ENCODE peak calls at places on chromosomes 6 and 20, in six cellular contexts. One of them, this sample, is unnamed.

GRCh38 chr6:11011787-11012234 is 32.3 kb downstream of the ELOVL2 start:
- DNase-seq in stimulated activated naive CD4-positive, alpha-beta T cell treated with Interleukin-2 at 50 U/mL for 16 hours: no peak
- DNase-seq in cardiac fibroblast: no peak
- DNase-seq in ACHN: peak
- DNase-seq in KBM-7: peak
- DNase-seq in A549: peak
- DNase-seq in this sample: peak

GRCh38 chr6:1987640-1988039 is 257.8 kb downstream of the GMDS start:
- DNase-seq in KBM-7: no peak
- DNase-seq in stimulated activated naive CD4-positive, alpha-beta T cell treated with Interleukin-2 at 50 U/mL for 16 hours: no peak
- DNase-seq in A549: no peak
- DNase-seq in cardiac fibroblast: peak
- DNase-seq in ACHN: no peak
- DNase-seq in this sample: no peak

GRCh38 chr20:62830251-62830650 is 13.4 kb downstream of the COL9A3 start:
- DNase-seq in ACHN: no peak
- DNase-seq in cardiac fibroblast: no peak
- DNase-seq in A549: no peak
- DNase-seq in KBM-7: no peak
- DNase-seq in stimulated activated naive CD4-positive, alpha-beta T cell treated with Interleukin-2 at 50 U/mL for 16 hours: no peak
- DNase-seq in this sample: no peak

GRCh38 chr20:25437153-25437581 is 29.7 kb downstream of the GINS1 start:
- DNase-seq in KBM-7: no peak
- DNase-seq in ACHN: no peak
- DNase-seq in cardiac fibroblast: no peak
- DNase-seq in A549: no peak
- DNase-seq in stimulated activated naive CD4-positive, alpha-beta T cell treated with Interleukin-2 at 50 U/mL for 16 hours: no peak
- DNase-seq in this sample: no peak

GRCh38 chr6:15621203-15622044 is 41.4 kb downstream of the DTNBP1 start:
- DNase-seq in cardiac fibroblast: peak
- DNase-seq in KBM-7: peak
- DNase-seq in ACHN: peak
- DNase-seq in A549: no peak
- DNase-seq in stimulated activated naive CD4-positive, alpha-beta T cell treated with Interleukin-2 at 50 U/mL for 16 hours: no peak
- DNase-seq in this sample: peak

GRCh38 chr6:19934996-19935591 is 97.9 kb downstream of the ID4 start:
- DNase-seq in A549: no peak
- DNase-seq in KBM-7: no peak
- DNase-seq in cardiac fibroblast: no peak
- DNase-seq in stimulated activated naive CD4-positive, alpha-beta T cell treated with Interleukin-2 at 50 U/mL for 16 hours: no peak
- DNase-seq in ACHN: no peak
- DNase-seq in this sample: no peak

GRCh38 chr6:146289816-146290588 is 253.6 kb upstream of the RAB32 start:
- DNase-seq in stimulated activated naive CD4-positive, alpha-beta T cell treated with Interleukin-2 at 50 U/mL for 16 hours: no peak
- DNase-seq in cardiac fibroblast: peak
- DNase-seq in ACHN: peak
- DNase-seq in A549: no peak
- DNase-seq in KBM-7: peak
- DNase-seq in this sample: no peak

GRCh38 chr6:45896783-45897441 is 118.7 kb downstream of the CLIC5 start:
- DNase-seq in ACHN: no peak
- DNase-seq in stimulated activated naive CD4-positive, alpha-beta T cell treated with Interleukin-2 at 50 U/mL for 16 hours: no peak
- DNase-seq in KBM-7: no peak
- DNase-seq in cardiac fibroblast: peak
- DNase-seq in A549: no peak
- DNase-seq in this sample: peak

GRCh38 chr6:169960891-169961611 is 209.6 kb downstream of the ERMARD start:
- DNase-seq in cardiac fibroblast: no peak
- DNase-seq in A549: no peak
- DNase-seq in stimulated activated naive CD4-positive, alpha-beta T cell treated with Interleukin-2 at 50 U/mL for 16 hours: no peak
- DNase-seq in KBM-7: no peak
- DNase-seq in ACHN: no peak
- DNase-seq in this sample: no peak

GRCh38 chr6:150666071-150666470 is 66.4 kb downstream of the PLEKHG1 start:
- DNase-seq in cardiac fibroblast: peak
- DNase-seq in A549: no peak
- DNase-seq in KBM-7: no peak
- DNase-seq in stimulated activated naive CD4-positive, alpha-beta T cell treated with Interleukin-2 at 50 U/mL for 16 hours: no peak
- DNase-seq in ACHN: no peak
- DNase-seq in this sample: no peak

GRCh38 chr6:42104095-42104806 is 38.2 kb downstream of the C6orf132 start:
- DNase-seq in stimulated activated naive CD4-positive, alpha-beta T cell treated with Interleukin-2 at 50 U/mL for 16 hours: peak
- DNase-seq in ACHN: no peak
- DNase-seq in A549: peak
- DNase-seq in cardiac fibroblast: peak
- DNase-seq in KBM-7: peak
- DNase-seq in this sample: peak

GRCh38 chr6:337782-338464 is 45.6 kb downstream of the DUSP22 start:
- DNase-seq in A549: no peak
- DNase-seq in cardiac fibroblast: no peak
- DNase-seq in KBM-7: peak
- DNase-seq in stimulated activated naive CD4-positive, alpha-beta T cell treated with Interleukin-2 at 50 U/mL for 16 hours: no peak
- DNase-seq in ACHN: no peak
- DNase-seq in this sample: no peak

GRCh38 chr20:37727957-37728634 is 34.3 kb downstream of the CTNNBL1 start:
- DNase-seq in A549: no peak
- DNase-seq in KBM-7: no peak
- DNase-seq in ACHN: no peak
- DNase-seq in stimulated activated naive CD4-positive, alpha-beta T cell treated with Interleukin-2 at 50 U/mL for 16 hours: no peak
- DNase-seq in cardiac fibroblast: no peak
- DNase-seq in this sample: no peak

GRCh38 chr20:60921021-60921622 is 330.9 kb upstream of the CDH4 start:
- DNase-seq in ACHN: no peak
- DNase-seq in stimulated activated naive CD4-positive, alpha-beta T cell treated with Interleukin-2 at 50 U/mL for 16 hours: peak
- DNase-seq in cardiac fibroblast: peak
- DNase-seq in KBM-7: no peak
- DNase-seq in A549: peak
- DNase-seq in this sample: no peak

GRCh38 chr6:33430991-33431879 is 11.4 kb downstream of the SYNGAP1 start:
- DNase-seq in stimulated activated naive CD4-positive, alpha-beta T cell treated with Interleukin-2 at 50 U/mL for 16 hours: peak
- DNase-seq in KBM-7: peak
- DNase-seq in ACHN: no peak
- DNase-seq in A549: peak
- DNase-seq in cardiac fibroblast: peak
- DNase-seq in this sample: peak

GRCh38 chr6:105993769-105994521 is 92.2 kb upstream of the PRDM1 start:
- DNase-seq in cardiac fibroblast: peak
- DNase-seq in A549: no peak
- DNase-seq in KBM-7: peak
- DNase-seq in ACHN: no peak
- DNase-seq in stimulated activated naive CD4-positive, alpha-beta T cell treated with Interleukin-2 at 50 U/mL for 16 hours: peak
- DNase-seq in this sample: peak

GRCh38 chr20:52494244-52494643 is 302.7 kb upstream of the ZFP64 start:
- DNase-seq in stimulated activated naive CD4-positive, alpha-beta T cell treated with Interleukin-2 at 50 U/mL for 16 hours: peak
- DNase-seq in KBM-7: no peak
- DNase-seq in cardiac fibroblast: peak
- DNase-seq in A549: peak
- DNase-seq in ACHN: peak
- DNase-seq in this sample: no peak

GRCh38 chr20:25032478-25033183 is 25.3 kb downstream of the ACSS1 start:
- DNase-seq in KBM-7: no peak
- DNase-seq in ACHN: no peak
- DNase-seq in A549: no peak
- DNase-seq in stimulated activated naive CD4-positive, alpha-beta T cell treated with Interleukin-2 at 50 U/mL for 16 hours: no peak
- DNase-seq in cardiac fibroblast: no peak
- DNase-seq in this sample: no peak

GRCh38 chr20:34874094-34874654 is 1.5 kb upstream of the GGT7 start:
- DNase-seq in stimulated activated naive CD4-positive, alpha-beta T cell treated with Interleukin-2 at 50 U/mL for 16 hours: peak
- DNase-seq in cardiac fibroblast: peak
- DNase-seq in KBM-7: peak
- DNase-seq in ACHN: peak
- DNase-seq in A549: peak
- DNase-seq in this sample: peak

GRCh38 chr6:113351183-113351834 is 505.8 kb upstream of the MARCKS start:
- DNase-seq in A549: no peak
- DNase-seq in KBM-7: no peak
- DNase-seq in cardiac fibroblast: peak
- DNase-seq in ACHN: no peak
- DNase-seq in stimulated activated naive CD4-positive, alpha-beta T cell treated with Interleukin-2 at 50 U/mL for 16 hours: no peak
- DNase-seq in this sample: no peak

GRCh38 chr6:144606041-144606440 is 320.9 kb downstream of the UTRN start:
- DNase-seq in A549: no peak
- DNase-seq in cardiac fibroblast: no peak
- DNase-seq in ACHN: no peak
- DNase-seq in KBM-7: no peak
- DNase-seq in stimulated activated naive CD4-positive, alpha-beta T cell treated with Interleukin-2 at 50 U/mL for 16 hours: no peak
- DNase-seq in this sample: no peak

GRCh38 chr6:112029045-112029822 is 24.7 kb upstream of the CCN6 start:
- DNase-seq in A549: peak
- DNase-seq in KBM-7: peak
- DNase-seq in stimulated activated naive CD4-positive, alpha-beta T cell treated with Interleukin-2 at 50 U/mL for 16 hours: peak
- DNase-seq in ACHN: peak
- DNase-seq in cardiac fibroblast: peak
- DNase-seq in this sample: peak

GRCh38 chr6:77678048-77678447 is 25.2 kb downstream of the MEI4 start:
- DNase-seq in ACHN: no peak
- DNase-seq in stimulated activated naive CD4-positive, alpha-beta T cell treated with Interleukin-2 at 50 U/mL for 16 hours: no peak
- DNase-seq in cardiac fibroblast: no peak
- DNase-seq in KBM-7: no peak
- DNase-seq in A549: no peak
- DNase-seq in this sample: no peak

GRCh38 chr6:162964703-162965140 is 236.9 kb downstream of the PACRG start:
- DNase-seq in KBM-7: no peak
- DNase-seq in stimulated activated naive CD4-positive, alpha-beta T cell treated with Interleukin-2 at 50 U/mL for 16 hours: no peak
- DNase-seq in ACHN: peak
- DNase-seq in A549: peak
- DNase-seq in cardiac fibroblast: peak
- DNase-seq in this sample: no peak

GRCh38 chr6:85961125-85961524 is 318.4 kb upstream of the SYNCRIP start:
- DNase-seq in stimulated activated naive CD4-positive, alpha-beta T cell treated with Interleukin-2 at 50 U/mL for 16 hours: no peak
- DNase-seq in KBM-7: no peak
- DNase-seq in ACHN: no peak
- DNase-seq in A549: no peak
- DNase-seq in cardiac fibroblast: no peak
- DNase-seq in this sample: no peak

GRCh38 chr6:35043381-35043780 is 97.8 kb downstream of the TCP11 start:
- DNase-seq in A549: no peak
- DNase-seq in KBM-7: no peak
- DNase-seq in ACHN: no peak
- DNase-seq in stimulated activated naive CD4-positive, alpha-beta T cell treated with Interleukin-2 at 50 U/mL for 16 hours: no peak
- DNase-seq in cardiac fibroblast: no peak
- DNase-seq in this sample: no peak

GRCh38 chr6:144305985-144306384 is 20.9 kb downstream of the UTRN start:
- DNase-seq in KBM-7: peak
- DNase-seq in A549: no peak
- DNase-seq in stimulated activated naive CD4-positive, alpha-beta T cell treated with Interleukin-2 at 50 U/mL for 16 hours: no peak
- DNase-seq in ACHN: no peak
- DNase-seq in cardiac fibroblast: peak
- DNase-seq in this sample: peak

GRCh38 chr20:22339091-22339881 is 245.1 kb downstream of the FOXA2 start:
- DNase-seq in stimulated activated naive CD4-positive, alpha-beta T cell treated with Interleukin-2 at 50 U/mL for 16 hours: no peak
- DNase-seq in KBM-7: peak
- DNase-seq in ACHN: peak
- DNase-seq in A549: peak
- DNase-seq in cardiac fibroblast: peak
- DNase-seq in this sample: peak

GRCh38 chr6:13282393-13283069 is 45.8 kb downstream of the TBC1D7 start:
- DNase-seq in ACHN: no peak
- DNase-seq in cardiac fibroblast: no peak
- DNase-seq in KBM-7: no peak
- DNase-seq in stimulated activated naive CD4-positive, alpha-beta T cell treated with Interleukin-2 at 50 U/mL for 16 hours: no peak
- DNase-seq in A549: no peak
- DNase-seq in this sample: no peak

GRCh38 chr20:13400453-13400852 is 179.4 kb downstream of the ISM1 start:
- DNase-seq in stimulated activated naive CD4-positive, alpha-beta T cell treated with Interleukin-2 at 50 U/mL for 16 hours: no peak
- DNase-seq in A549: no peak
- DNase-seq in KBM-7: no peak
- DNase-seq in cardiac fibroblast: no peak
- DNase-seq in ACHN: no peak
- DNase-seq in this sample: no peak

GRCh38 chr20:31605902-31606677 is 1.0 kb downstream of the ID1 start:
- DNase-seq in ACHN: no peak
- DNase-seq in stimulated activated naive CD4-positive, alpha-beta T cell treated with Interleukin-2 at 50 U/mL for 16 hours: no peak
- DNase-seq in A549: no peak
- DNase-seq in KBM-7: peak
- DNase-seq in cardiac fibroblast: peak
- DNase-seq in this sample: no peak

GRCh38 chr6:19417713-19418112 is 419.5 kb upstream of the ID4 start:
- DNase-seq in KBM-7: no peak
- DNase-seq in cardiac fibroblast: peak
- DNase-seq in ACHN: no peak
- DNase-seq in A549: peak
- DNase-seq in stimulated activated naive CD4-positive, alpha-beta T cell treated with Interleukin-2 at 50 U/mL for 16 hours: no peak
- DNase-seq in this sample: no peak

GRCh38 chr6:8057263-8057662 is 6.9 kb downstream of the BLOC1S5 start:
- DNase-seq in stimulated activated naive CD4-positive, alpha-beta T cell treated with Interleukin-2 at 50 U/mL for 16 hours: no peak
- DNase-seq in ACHN: no peak
- DNase-seq in cardiac fibroblast: no peak
- DNase-seq in A549: no peak
- DNase-seq in KBM-7: no peak
- DNase-seq in this sample: no peak

GRCh38 chr6:65450451-65450850 is 256.6 kb downstream of the EYS start:
- DNase-seq in cardiac fibroblast: no peak
- DNase-seq in stimulated activated naive CD4-positive, alpha-beta T cell treated with Interleukin-2 at 50 U/mL for 16 hours: no peak
- DNase-seq in KBM-7: no peak
- DNase-seq in ACHN: no peak
- DNase-seq in A549: peak
- DNase-seq in this sample: no peak

GRCh38 chr6:128519931-128520435 is 416 bp downstream of the PTPRK start:
- DNase-seq in KBM-7: no peak
- DNase-seq in stimulated activated naive CD4-positive, alpha-beta T cell treated with Interleukin-2 at 50 U/mL for 16 hours: peak
- DNase-seq in ACHN: peak
- DNase-seq in A549: peak
- DNase-seq in cardiac fibroblast: peak
- DNase-seq in this sample: peak

GRCh38 chr6:28683945-28684538 is 158.4 kb downstream of the GPX5 start:
- DNase-seq in KBM-7: peak
- DNase-seq in stimulated activated naive CD4-positive, alpha-beta T cell treated with Interleukin-2 at 50 U/mL for 16 hours: no peak
- DNase-seq in A549: peak
- DNase-seq in cardiac fibroblast: peak
- DNase-seq in ACHN: peak
- DNase-seq in this sample: peak

GRCh38 chr6:221531-222349 is 70.5 kb upstream of the DUSP22 start:
- DNase-seq in cardiac fibroblast: peak
- DNase-seq in stimulated activated naive CD4-positive, alpha-beta T cell treated with Interleukin-2 at 50 U/mL for 16 hours: no peak
- DNase-seq in ACHN: no peak
- DNase-seq in KBM-7: no peak
- DNase-seq in A549: no peak
- DNase-seq in this sample: peak